ENCODE peak calls at places on chromosomes 11 and 22, in six cellular contexts. U is HepG2, K is GM12891, Z is K562, S is H1, I is GM12878. X is an unnamed sample.

GRCh38 chr11:28303477-28304191 is 195.4 kb downstream of the METTL15 start:
- DNase-seq in U (no peak), K (no peak), Z (no peak), S (no peak), I (no peak), X (no peak)

GRCh38 chr22:19801340-19802000 is 40.9 kb downstream of the TBX1 start:
- DNase-seq in U (no peak), K (no peak), Z (no peak), S (no peak), I (no peak), X (no peak)

GRCh38 chr11:1070594-1071462 is 3.8 kb upstream of the MUC2 start:
- DNase-seq in U (no peak), K (no peak), Z (no peak), S (no peak), I (no peak), X (no peak)

GRCh38 chr11:125141686-125142535 is 22.6 kb upstream of the PKNOX2 start:
- DNase-seq in U (no peak), K (peak), Z (peak), S (peak), I (no peak), X (peak)

GRCh38 chr11:12693485-12694181 is 19.4 kb downstream of the TEAD1 start:
- DNase-seq in U (peak), K (no peak), Z (no peak), S (no peak), I (no peak), X (no peak)

GRCh38 chr11:47225552-47226137 is 10.9 kb downstream of the DDB2 start:
- DNase-seq in U (no peak), K (no peak), Z (no peak), S (no peak), I (peak), X (no peak)

GRCh38 chr11:76257040-76257730 is 50.9 kb upstream of the WNT11 start:
- DNase-seq in U (no peak), K (no peak), Z (no peak), S (no peak), I (no peak), X (no peak)

GRCh38 chr11:19664896-19665548 is 47.6 kb upstream of the NAV2 start:
- DNase-seq in U (no peak), K (no peak), Z (no peak), S (no peak), I (no peak), X (no peak)

GRCh38 chr22:46043816-46044717 is 67.1 kb upstream of the WNT7B start:
- DNase-seq in U (no peak), K (no peak), Z (no peak), S (peak), I (no peak), X (no peak)

GRCh38 chr11:46281374-46281831 is 3.9 kb downstream of the CREB3L1 start:
- DNase-seq in U (no peak), K (no peak), Z (peak), S (peak), I (no peak), X (no peak)

GRCh38 chr11:23370580-23371275 is 510.5 kb upstream of the CCDC179 start:
- DNase-seq in U (no peak), K (no peak), Z (no peak), S (no peak), I (no peak), X (no peak)

GRCh38 chr11:118174006-118174567 is 2.4 kb downstream of the SCN2B start:
- DNase-seq in U (no peak), K (no peak), Z (no peak), S (no peak), I (no peak), X (no peak)

GRCh38 chr22:31343235-31344191 is 2.6 kb downstream of the PATZ1 start:
- DNase-seq in U (no peak), K (no peak), Z (peak), S (peak), I (no peak), X (no peak)

GRCh38 chr22:22467112-22467511 is 41.4 kb downstream of the ZNF280B start:
- DNase-seq in U (no peak), K (no peak), Z (no peak), S (no peak), I (no peak), X (no peak)

GRCh38 chr22:43844560-43845545 is 17.5 kb downstream of the SULT4A1 start:
- DNase-seq in U (no peak), K (no peak), Z (no peak), S (no peak), I (no peak), X (no peak)

GRCh38 chr22:19422440-19423301 is 8.9 kb downstream of the HIRA start:
- DNase-seq in U (no peak), K (no peak), Z (no peak), S (no peak), I (no peak), X (no peak)

GRCh38 chr11:128188346-128189115 is 398.8 kb downstream of the ETS1 start:
- DNase-seq in U (no peak), K (no peak), Z (no peak), S (no peak), I (no peak), X (no peak)

GRCh38 chr11:132638421-132638820 is 893.9 kb downstream of the OPCML start:
- DNase-seq in U (no peak), K (no peak), Z (no peak), S (no peak), I (no peak), X (no peak)

GRCh38 chr11:72013765-72014711 is 15.3 kb downstream of the IL18BP start:
- DNase-seq in U (no peak), K (no peak), Z (no peak), S (no peak), I (no peak), X (no peak)

GRCh38 chr11:13349581-13349980 is 72.0 kb downstream of the BMAL1 start:
- DNase-seq in U (no peak), K (no peak), Z (no peak), S (no peak), I (no peak), X (no peak)

GRCh38 chr22:19888131-19888746 is 33.6 kb upstream of the GNB1L start:
- DNase-seq in U (no peak), K (no peak), Z (no peak), S (no peak), I (no peak), X (no peak)

GRCh38 chr11:199004-199581 is 6.2 kb downstream of the SCGB1C1 start:
- DNase-seq in U (no peak), K (no peak), Z (no peak), S (peak), I (no peak), X (no peak)

GRCh38 chr11:118547132-118547531 is 16.1 kb downstream of the TMEM25 start:
- DNase-seq in U (no peak), K (no peak), Z (no peak), S (no peak), I (no peak), X (no peak)

GRCh38 chr11:27605422-27605821 is 94.8 kb downstream of the BDNF start:
- DNase-seq in U (no peak), K (no peak), Z (no peak), S (no peak), I (no peak), X (no peak)

GRCh38 chr22:39024923-39025322 is 4.0 kb downstream of the APOBEC3D start:
- DNase-seq in U (no peak), K (no peak), Z (no peak), S (no peak), I (no peak), X (no peak)

GRCh38 chr11:282630-283360 is 4.6 kb downstream of the NLRP6 start:
- DNase-seq in U (no peak), K (no peak), Z (no peak), S (peak), I (no peak), X (peak)

GRCh38 chr22:40443675-40444482 is 73.5 kb downstream of the SGSM3 start:
- DNase-seq in U (no peak), K (no peak), Z (no peak), S (no peak), I (no peak), X (no peak)

GRCh38 chr11:14203392-14203791 is 155.6 kb downstream of the RRAS2 start:
- DNase-seq in U (no peak), K (no peak), Z (no peak), S (no peak), I (no peak), X (no peak)

GRCh38 chr11:118238397-118238796 is 13.6 kb upstream of the JAML start:
- DNase-seq in U (no peak), K (no peak), Z (no peak), S (no peak), I (no peak), X (no peak)

GRCh38 chr11:59615132-59615636 is 390 bp downstream of the OSBP start:
- DNase-seq in U (peak), K (peak), Z (no peak), S (peak), I (no peak), X (no peak)

GRCh38 chr22:36399473-36399780 is 11.7 kb upstream of the MYH9 start:
- DNase-seq in U (no peak), K (no peak), Z (no peak), S (no peak), I (no peak), X (no peak)

GRCh38 chr11:45436966-45437365 is 150.8 kb upstream of the SYT13 start:
- DNase-seq in U (no peak), K (no peak), Z (no peak), S (no peak), I (no peak), X (no peak)

GRCh38 chr22:48464246-48464645 is 1363.4 kb downstream of the BRD1 start:
- DNase-seq in U (no peak), K (no peak), Z (no peak), S (no peak), I (no peak), X (no peak)

GRCh38 chr11:79150966-79151365 is 289.9 kb downstream of the TENM4 start:
- DNase-seq in U (no peak), K (no peak), Z (no peak), S (no peak), I (no peak), X (no peak)

GRCh38 chr22:42754658-42755057 is 34.0 kb upstream of the A4GALT start:
- DNase-seq in U (peak), K (no peak), Z (peak), S (no peak), I (no peak), X (no peak)

GRCh38 chr22:37967637-37968451 is 14.3 kb downstream of the POLR2F start:
- DNase-seq in U (no peak), K (no peak), Z (no peak), S (no peak), I (no peak), X (no peak)

GRCh38 chr11:79312591-79313267 is 128.1 kb downstream of the TENM4 start:
- DNase-seq in U (no peak), K (no peak), Z (no peak), S (no peak), I (no peak), X (no peak)

GRCh38 chr11:129117595-129118350 is 74.4 kb downstream of the ARHGAP32 start:
- DNase-seq in U (peak), K (peak), Z (peak), S (no peak), I (no peak), X (no peak)

GRCh38 chr11:56394381-56394780 is 18.1 kb upstream of the OR5AL1 start:
- DNase-seq in U (no peak), K (no peak), Z (no peak), S (no peak), I (no peak), X (no peak)

GRCh38 chr11:36237341-36237740 is 51.9 kb downstream of the COMMD9 start:
- DNase-seq in U (no peak), K (no peak), Z (no peak), S (no peak), I (no peak), X (no peak)

DNA sequence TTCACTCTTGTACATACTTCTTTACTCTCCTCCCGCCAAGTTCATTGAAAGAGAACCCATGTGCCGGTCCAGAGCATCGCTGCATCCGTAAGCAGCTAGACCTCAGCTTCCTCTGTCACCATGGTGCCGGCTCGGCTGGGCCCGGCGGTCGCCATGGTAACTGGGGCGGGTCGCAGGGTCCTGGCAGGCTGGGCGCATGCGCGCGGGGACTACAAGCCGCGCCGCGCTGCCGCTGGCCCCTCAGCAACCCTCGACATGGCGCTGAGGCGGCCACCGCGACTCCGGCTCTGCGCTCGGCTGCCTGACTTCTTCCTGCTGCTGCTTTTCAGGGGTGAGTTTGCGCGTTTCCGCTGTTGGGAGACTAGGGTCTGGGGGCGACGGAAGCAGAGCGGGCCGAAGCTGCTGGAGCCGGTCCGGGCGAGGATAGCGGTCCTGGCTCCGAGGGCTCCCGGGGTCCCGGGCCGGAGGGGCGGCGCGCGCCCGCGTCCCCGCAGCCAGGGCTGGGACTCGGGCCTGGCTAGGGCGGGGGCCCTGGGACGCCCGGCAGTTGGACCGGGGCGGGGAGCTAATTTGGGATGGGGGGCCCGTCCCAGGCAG is at the start of gene JAM3:
- DNase-seq in U (peak), K (peak), Z (peak), S (peak), I (peak), X (peak)
- TF ChIP-seq POLR2A in U (no peak), K (no peak), Z (no peak), S (no peak), I (peak), X (no peak)

DNA sequence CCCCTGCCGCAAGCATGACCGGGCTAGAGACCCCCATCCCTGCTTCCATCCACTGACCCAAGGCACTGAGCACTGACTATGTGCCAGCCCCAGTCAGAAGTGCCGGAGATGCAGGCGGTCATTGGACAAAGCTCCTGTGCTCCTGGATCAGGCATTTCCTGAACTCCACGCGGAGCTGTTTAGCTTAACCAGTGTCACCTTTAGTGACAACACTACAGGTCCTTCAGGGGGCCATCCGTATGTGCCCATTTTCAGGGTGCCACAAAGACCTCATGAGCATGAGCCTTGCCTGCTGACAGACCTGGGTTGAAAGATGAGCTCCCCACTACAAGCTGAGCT is 63.0 kb upstream of the FGF3 start:
- DNase-seq in U (no peak), K (no peak), Z (no peak), S (no peak), I (no peak), X (no peak)
- TF ChIP-seq TAF1 in U (no peak), K (no peak), Z (no peak), S (no peak), I (no peak), X (no peak)

GRCh38 chr11:18394928-18395734 is 768 bp downstream of the LDHA start:
- DNase-seq in U (no peak), K (no peak), Z (peak), S (peak), I (no peak), X (no peak)

GRCh38 chr11:18392434-18393321 is 1.7 kb upstream of the LDHA start:
- DNase-seq in U (no peak), K (no peak), Z (no peak), S (no peak), I (no peak), X (no peak)

GRCh38 chr11:18395735-18396504 is 1.6 kb downstream of the LDHA start:
- DNase-seq in U (peak), K (peak), Z (peak), S (peak), I (peak), X (peak)

GRCh38 chr11:18393581-18394299 is 623 bp upstream of the LDHA start:
- DNase-seq in U (no peak), K (no peak), Z (no peak), S (no peak), I (no peak), X (no peak)

GRCh38 chr11:18394300-18394927 is at the start of gene LDHA:
- DNase-seq in U (peak), K (peak), Z (peak), S (peak), I (peak), X (peak)
- TF ChIP-seq POLR2A in U (peak), K (peak), Z (peak), S (peak), I (peak), X (peak)

DNA sequence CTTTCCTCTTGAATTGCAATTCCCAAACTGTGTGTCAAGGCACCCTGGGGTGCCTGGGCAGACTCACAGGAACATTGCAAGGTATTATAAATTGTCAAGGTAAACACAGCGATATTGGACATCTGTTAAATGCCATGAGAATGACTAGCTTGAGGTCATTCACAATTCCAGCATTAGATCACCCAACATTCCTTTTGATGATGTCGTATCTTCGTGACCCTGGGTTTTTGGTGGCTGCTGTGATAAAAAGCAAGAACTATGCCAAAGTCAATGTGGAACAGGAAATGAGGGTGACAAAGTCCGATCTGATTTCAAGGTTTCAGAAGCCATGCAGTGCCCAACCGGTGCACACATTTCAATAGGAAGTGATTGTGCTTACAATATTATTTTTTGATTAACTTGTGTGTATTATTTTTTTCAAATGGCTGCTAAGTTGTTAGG is 458.4 kb downstream of the MIAT start:
- DNase-seq in U (peak), K (no peak), Z (no peak), S (no peak), I (no peak), X (no peak)
- TF ChIP-seq TAF1 in U (no peak), K (no peak), Z (no peak), S (no peak), I (no peak), X (no peak)

GRCh38 chr11:104968365-104968855 is at the start of gene CASP4:
- DNase-seq in U (peak), K (no peak), Z (no peak), S (no peak), I (peak), X (no peak)
- TF ChIP-seq POLR2A in U (peak), K (no peak), Z (no peak), S (no peak), I (peak), X (peak)

GRCh38 chr11:66420671-66421476 is at the start of gene NPAS4:
- DNase-seq in U (no peak), K (no peak), Z (no peak), S (peak), I (no peak), X (no peak)
- TF ChIP-seq TAF1 in U (no peak), K (no peak), Z (no peak), S (no peak), I (no peak), X (no peak)

X was measured in GM12892.